ENCODE peak calls at places on chromosome 20, in eight cellular contexts. R is fibroblast of the aortic adventitia; L is cardiac fibroblast; B is GM12865; E is H1; W is Peyer's patch; C is naive thymus-derived CD4-positive, alpha-beta T cell; F is transverse colon. G is an unnamed sample.

GRCh38 chr20:46566125-46566524 is 15.7 kb upstream of the OCSTAMP start:
- DNase-seq in C (no peak), W (no peak), B (no peak), R (no peak), F (no peak), E (no peak), L (no peak), G (no peak)

GRCh38 chr20:53923745-53924369 is 146.5 kb downstream of the BCAS1 start:
- DNase-seq in R (no peak), L (no peak), E (no peak), B (no peak), W (peak), F (peak), C (no peak), G (no peak)

GRCh38 chr20:56626367-56627121 is 2.6 kb upstream of the TFAP2C start:
- DNase-seq in W (no peak), B (no peak), C (no peak), E (peak), L (no peak), F (peak), R (no peak), G (peak)

GRCh38 chr20:25254986-25255680 is 7.2 kb downstream of the PYGB start:
- DNase-seq in L (no peak), B (no peak), W (no peak), F (peak), R (no peak), C (no peak), E (no peak), G (no peak)

GRCh38 chr20:19317240-19318069 is 105.0 kb downstream of the SLC24A3 start:
- DNase-seq in W (no peak), C (no peak), L (no peak), B (peak), R (no peak), E (no peak), F (no peak), G (no peak)

GRCh38 chr20:4546786-4547185 is 174.9 kb upstream of the PRND start:
- DNase-seq in W (no peak), B (no peak), R (peak), E (no peak), F (no peak), C (no peak), L (peak), G (no peak)

GRCh38 chr20:46307139-46307998 is 929 bp downstream of the CDH22 start:
- DNase-seq in C (peak), W (peak), B (peak), E (peak), F (peak), L (peak), R (peak), G (peak)

GRCh38 chr20:54680872-54681297 is 205.5 kb downstream of the DOK5 start:
- DNase-seq in W (no peak), E (peak), B (peak), F (peak), C (no peak), R (peak), L (peak), G (peak)

GRCh38 chr20:8255945-8256632 is 124.0 kb downstream of the PLCB1 start:
- DNase-seq in R (no peak), C (no peak), L (no peak), E (no peak), W (no peak), F (no peak), B (no peak), G (no peak)

GRCh38 chr20:32971703-32972161 is 32.5 kb downstream of the SUN5 start:
- DNase-seq in L (no peak), C (peak), R (no peak), B (peak), E (peak), F (no peak), W (no peak), G (peak)

GRCh38 chr20:38724603-38725457 is 544 bp downstream of the SLC32A1 start:
- DNase-seq in E (peak), R (no peak), B (no peak), C (no peak), L (no peak), F (no peak), W (no peak), G (peak)

GRCh38 chr20:41316009-41316408 is 1.5 kb downstream of the ZHX3 start:
- DNase-seq in L (peak), R (peak), C (no peak), W (no peak), B (no peak), E (no peak), F (no peak), G (no peak)
- H3K4me3 ChIP-seq in L (peak), R (peak), C (no peak), W (no peak), B (no peak), E (no peak), F (no peak), G (no peak)

GRCh38 chr20:42688576-42688975 is 501.1 kb downstream of the PTPRT start:
- DNase-seq in W (no peak), R (no peak), E (peak), F (no peak), L (no peak), B (no peak), C (no peak), G (peak)

GRCh38 chr20:42686057-42686456 is 503.6 kb downstream of the PTPRT start:
- DNase-seq in W (no peak), C (no peak), L (no peak), E (no peak), R (no peak), B (no peak), F (no peak), G (no peak)
- H3K4me3 ChIP-seq in W (no peak), C (no peak), L (no peak), E (no peak), R (no peak), B (no peak), F (no peak), G (no peak)

GRCh38 chr20:1949711-1950110 is 44.1 kb downstream of the PDYN start:
- DNase-seq in W (no peak), L (no peak), R (no peak), C (no peak), B (no peak), F (no peak), E (no peak), G (no peak)

GRCh38 chr20:1950836-1951235 is 43.0 kb downstream of the PDYN start:
- DNase-seq in E (no peak), F (no peak), W (no peak), C (no peak), L (no peak), R (no peak), B (no peak), G (no peak)

GRCh38 chr20:1947535-1947846 is 46.4 kb downstream of the PDYN start:
- DNase-seq in F (no peak), R (no peak), L (no peak), B (no peak), E (no peak), W (no peak), C (no peak), G (no peak)

GRCh38 chr20:1951436-1952115 is 42.3 kb downstream of the PDYN start:
- DNase-seq in L (no peak), W (no peak), E (no peak), B (no peak), R (no peak), C (no peak), F (no peak), G (no peak)

DNA sequence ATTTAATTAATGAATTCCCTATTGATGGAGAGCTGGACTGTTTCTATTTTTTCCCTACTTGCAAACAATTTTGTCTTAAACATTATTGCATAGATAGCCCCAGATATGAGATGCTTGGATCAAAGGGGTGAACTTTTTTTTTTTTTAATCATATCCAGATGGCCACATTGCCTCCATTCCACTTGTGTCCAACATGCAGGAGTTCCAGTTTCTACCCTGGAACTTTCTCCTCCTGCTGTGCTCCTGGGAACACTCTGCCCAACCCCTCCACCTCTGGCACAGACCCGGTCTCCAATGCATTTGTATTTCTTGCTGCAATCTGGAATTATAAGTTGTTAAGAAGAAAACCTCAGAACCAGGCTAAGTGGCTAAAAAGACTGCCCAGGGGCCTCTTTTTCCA is 44.6 kb downstream of the PDYN start:
- DNase-seq in L (no peak), R (peak), C (no peak), E (no peak), W (no peak), F (no peak), B (no peak), G (no peak)
- H3K4me3 ChIP-seq in L (no peak), R (no peak), C (no peak), E (no peak), W (no peak), F (no peak), B (no peak), G (no peak)

GRCh38 chr20:44810061-44810390 is 320 bp downstream of the RIMS4 start:
- DNase-seq in F (no peak), B (no peak), E (peak), C (no peak), W (no peak), R (no peak), L (no peak), G (no peak)
- H3K4me3 ChIP-seq in F (no peak), B (no peak), E (peak), C (no peak), W (no peak), R (no peak), L (no peak), G (peak)

DNA sequence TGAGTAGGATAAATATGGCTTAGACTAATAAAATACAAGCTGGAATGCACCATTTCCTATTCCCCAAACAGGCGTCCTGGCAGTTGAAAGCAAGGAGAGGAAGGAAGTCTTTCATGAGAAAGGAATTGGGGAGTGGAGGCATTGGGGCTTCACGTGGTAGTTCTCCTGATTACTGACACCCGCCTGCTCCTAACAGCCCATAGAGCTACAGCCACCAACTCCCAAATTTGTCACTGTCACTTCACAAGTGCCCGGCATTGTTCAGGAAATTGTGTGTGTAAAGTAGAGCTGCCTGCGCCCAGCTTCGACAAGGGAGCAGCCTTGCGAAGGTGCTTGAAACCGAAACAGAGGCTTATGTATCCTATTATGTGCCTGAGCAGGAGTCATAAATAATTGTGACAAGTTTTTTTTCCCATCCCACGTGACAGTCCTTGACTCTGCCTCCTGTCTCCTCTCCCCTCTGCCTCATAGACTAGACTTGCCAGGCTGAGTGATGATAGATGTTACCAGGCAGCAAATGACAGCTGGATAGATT is 301.7 kb upstream of the ZFP64 start:
- DNase-seq in E (no peak), L (peak), B (no peak), C (peak), F (no peak), W (no peak), R (peak), G (peak)
- H3K4me3 ChIP-seq in E (no peak), L (peak), B (no peak), C (peak), F (no peak), W (no peak), R (peak), G (no peak)

DNA sequence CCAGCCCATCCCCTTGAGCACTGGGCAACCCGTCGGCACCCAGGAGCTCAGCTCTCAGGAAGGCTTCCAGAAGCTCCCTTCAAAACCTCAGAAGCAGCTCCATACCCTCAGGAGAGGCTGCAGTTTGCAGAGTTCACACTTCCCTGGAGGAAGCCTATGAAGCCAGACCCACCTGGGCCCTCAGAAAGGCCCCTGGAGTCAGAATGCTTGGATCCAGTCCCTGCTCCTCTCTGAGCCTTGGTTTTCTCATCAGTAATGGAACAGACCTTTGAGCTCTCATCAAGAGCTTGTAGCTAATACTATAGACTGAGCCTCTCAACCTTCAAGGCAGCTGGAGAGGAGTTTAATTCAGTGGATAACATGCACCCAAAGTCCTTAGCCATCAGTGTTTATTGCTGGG is 120.3 kb downstream of the SNX5 start:
- DNase-seq in E (no peak), R (no peak), B (no peak), C (no peak), F (no peak), W (no peak), L (no peak), G (no peak)
- H3K4me3 ChIP-seq in E (no peak), R (no peak), B (no peak), C (no peak), F (no peak), W (no peak), L (no peak), G (no peak)

G was measured in Jurkat, Clone E6-1.